ENCODE peak calls at places on chromosomes 13 and 19, in five cellular contexts. One of them, this sample, is unnamed.

GRCh38 chr13:87887459-87888123 is 216.4 kb downstream of the SLITRK5 start:
- DNase-seq in NCI-H2029 treated with DMSO at 0.1 percent for 48 hours: no peak
- DNase-seq in tibial artery: no peak
- DNase-seq in putamen: no peak
- DNase-seq in cardiac fibroblast: no peak
- DNase-seq in this sample: no peak

GRCh38 chr19:12965017-12965811 is 4.2 kb upstream of the DAND5 start:
- DNase-seq in NCI-H2029 treated with DMSO at 0.1 percent for 48 hours: peak
- DNase-seq in tibial artery: peak
- DNase-seq in putamen: peak
- DNase-seq in cardiac fibroblast: peak
- DNase-seq in this sample: peak

GRCh38 chr19:18339703-18340102 is 695 bp upstream of the PGPEP1 start:
- DNase-seq in NCI-H2029 treated with DMSO at 0.1 percent for 48 hours: no peak
- DNase-seq in tibial artery: no peak
- DNase-seq in putamen: no peak
- DNase-seq in cardiac fibroblast: no peak
- DNase-seq in this sample: no peak

GRCh38 chr13:107574517-107575215 is 640.7 kb downstream of the LIG4 start:
- DNase-seq in NCI-H2029 treated with DMSO at 0.1 percent for 48 hours: no peak
- DNase-seq in tibial artery: no peak
- DNase-seq in putamen: no peak
- DNase-seq in cardiac fibroblast: peak
- DNase-seq in this sample: no peak

GRCh38 chr13:25169951-25170553 is 2.0 kb downstream of the AMER2 start:
- DNase-seq in NCI-H2029 treated with DMSO at 0.1 percent for 48 hours: no peak
- DNase-seq in tibial artery: no peak
- DNase-seq in putamen: no peak
- DNase-seq in cardiac fibroblast: no peak
- DNase-seq in this sample: peak

GRCh38 chr19:5339950-5340636 is 519 bp downstream of the PTPRS start:
- DNase-seq in NCI-H2029 treated with DMSO at 0.1 percent for 48 hours: no peak
- DNase-seq in tibial artery: no peak
- DNase-seq in putamen: no peak
- DNase-seq in cardiac fibroblast: no peak
- DNase-seq in this sample: no peak

GRCh38 chr13:38002596-38002995 is 133.0 kb upstream of the TRPC4 start:
- DNase-seq in NCI-H2029 treated with DMSO at 0.1 percent for 48 hours: no peak
- DNase-seq in tibial artery: no peak
- DNase-seq in putamen: no peak
- DNase-seq in cardiac fibroblast: no peak
- DNase-seq in this sample: no peak

GRCh38 chr19:12788682-12789097 is 2.6 kb upstream of the JUNB start:
- DNase-seq in NCI-H2029 treated with DMSO at 0.1 percent for 48 hours: no peak
- DNase-seq in tibial artery: peak
- DNase-seq in putamen: no peak
- DNase-seq in cardiac fibroblast: peak
- DNase-seq in this sample: peak

GRCh38 chr13:77516342-77516789 is 19.1 kb upstream of the SCEL start:
- DNase-seq in NCI-H2029 treated with DMSO at 0.1 percent for 48 hours: no peak
- DNase-seq in tibial artery: no peak
- DNase-seq in putamen: no peak
- DNase-seq in cardiac fibroblast: no peak
- DNase-seq in this sample: no peak

GRCh38 chr19:3366104-3366760 is at the start of gene NFIC:
- DNase-seq in NCI-H2029 treated with DMSO at 0.1 percent for 48 hours: no peak
- DNase-seq in tibial artery: peak
- DNase-seq in putamen: no peak
- DNase-seq in cardiac fibroblast: peak
- DNase-seq in this sample: peak

GRCh38 chr19:11781295-11782057 is 14.7 kb downstream of the ZNF441 start:
- DNase-seq in NCI-H2029 treated with DMSO at 0.1 percent for 48 hours: no peak
- DNase-seq in tibial artery: no peak
- DNase-seq in putamen: no peak
- DNase-seq in cardiac fibroblast: peak
- DNase-seq in this sample: no peak

GRCh38 chr19:18939922-18940775 is 868 bp downstream of the HOMER3 start:
- DNase-seq in NCI-H2029 treated with DMSO at 0.1 percent for 48 hours: no peak
- DNase-seq in tibial artery: peak
- DNase-seq in putamen: no peak
- DNase-seq in cardiac fibroblast: peak
- DNase-seq in this sample: peak

GRCh38 chr19:5152013-5152763 is 183.3 kb downstream of the KDM4B start:
- DNase-seq in NCI-H2029 treated with DMSO at 0.1 percent for 48 hours: no peak
- DNase-seq in tibial artery: peak
- DNase-seq in putamen: no peak
- DNase-seq in cardiac fibroblast: no peak
- DNase-seq in this sample: no peak

GRCh38 chr13:80168089-80168850 is 172.7 kb downstream of the SPRY2 start:
- DNase-seq in NCI-H2029 treated with DMSO at 0.1 percent for 48 hours: no peak
- DNase-seq in tibial artery: no peak
- DNase-seq in putamen: peak
- DNase-seq in cardiac fibroblast: peak
- DNase-seq in this sample: no peak

GRCh38 chr19:29308977-29309520 is 96.1 kb upstream of the UQCRFS1 start:
- DNase-seq in NCI-H2029 treated with DMSO at 0.1 percent for 48 hours: no peak
- DNase-seq in tibial artery: no peak
- DNase-seq in putamen: no peak
- DNase-seq in cardiac fibroblast: no peak
- DNase-seq in this sample: no peak

GRCh38 chr19:30878456-30878855 is 470.8 kb downstream of the TSHZ3 start:
- DNase-seq in NCI-H2029 treated with DMSO at 0.1 percent for 48 hours: no peak
- DNase-seq in tibial artery: peak
- DNase-seq in putamen: no peak
- DNase-seq in cardiac fibroblast: no peak
- DNase-seq in this sample: no peak

GRCh38 chr13:66424417-66424816 is 805.7 kb downstream of the PCDH9 start:
- DNase-seq in NCI-H2029 treated with DMSO at 0.1 percent for 48 hours: no peak
- DNase-seq in tibial artery: no peak
- DNase-seq in putamen: no peak
- DNase-seq in cardiac fibroblast: peak
- DNase-seq in this sample: no peak

GRCh38 chr13:36193151-36193855 is 21.1 kb downstream of the SOHLH2 start:
- DNase-seq in NCI-H2029 treated with DMSO at 0.1 percent for 48 hours: no peak
- DNase-seq in tibial artery: no peak
- DNase-seq in putamen: no peak
- DNase-seq in cardiac fibroblast: peak
- DNase-seq in this sample: no peak

GRCh38 chr13:113880651-113881611 is 17.1 kb upstream of the GAS6 start:
- DNase-seq in NCI-H2029 treated with DMSO at 0.1 percent for 48 hours: no peak
- DNase-seq in tibial artery: peak
- DNase-seq in putamen: no peak
- DNase-seq in cardiac fibroblast: no peak
- DNase-seq in this sample: no peak

GRCh38 chr13:102089177-102089576 is 312.7 kb downstream of the FGF14 start:
- DNase-seq in NCI-H2029 treated with DMSO at 0.1 percent for 48 hours: no peak
- DNase-seq in tibial artery: no peak
- DNase-seq in putamen: no peak
- DNase-seq in cardiac fibroblast: no peak
- DNase-seq in this sample: no peak

GRCh38 chr19:52923782-52924593 is 760 bp upstream of the ZNF888 start:
- DNase-seq in NCI-H2029 treated with DMSO at 0.1 percent for 48 hours: no peak
- DNase-seq in tibial artery: peak
- DNase-seq in putamen: peak
- DNase-seq in cardiac fibroblast: peak
- DNase-seq in this sample: peak

GRCh38 chr19:28556371-28556770 is 656.6 kb downstream of the UQCRFS1 start:
- DNase-seq in NCI-H2029 treated with DMSO at 0.1 percent for 48 hours: no peak
- DNase-seq in tibial artery: no peak
- DNase-seq in putamen: no peak
- DNase-seq in cardiac fibroblast: no peak
- DNase-seq in this sample: no peak

GRCh38 chr13:113581871-113582270 is 2.7 kb upstream of the TFDP1 start:
- DNase-seq in NCI-H2029 treated with DMSO at 0.1 percent for 48 hours: no peak
- DNase-seq in tibial artery: no peak
- DNase-seq in putamen: no peak
- DNase-seq in cardiac fibroblast: no peak
- DNase-seq in this sample: peak

GRCh38 chr13:74346960-74347359 is 212.8 kb upstream of the KLF12 start:
- DNase-seq in NCI-H2029 treated with DMSO at 0.1 percent for 48 hours: no peak
- DNase-seq in tibial artery: no peak
- DNase-seq in putamen: no peak
- DNase-seq in cardiac fibroblast: no peak
- DNase-seq in this sample: no peak

GRCh38 chr19:35120492-35120891 is 4.9 kb downstream of the FXYD3 start:
- DNase-seq in NCI-H2029 treated with DMSO at 0.1 percent for 48 hours: no peak
- DNase-seq in tibial artery: no peak
- DNase-seq in putamen: no peak
- DNase-seq in cardiac fibroblast: peak
- DNase-seq in this sample: peak

GRCh38 chr13:106599875-106600797 is 32.2 kb upstream of the ARGLU1 start:
- DNase-seq in NCI-H2029 treated with DMSO at 0.1 percent for 48 hours: no peak
- DNase-seq in tibial artery: no peak
- DNase-seq in putamen: no peak
- DNase-seq in cardiac fibroblast: peak
- DNase-seq in this sample: peak

GRCh38 chr13:37481858-37482227 is 116.7 kb downstream of the POSTN start:
- DNase-seq in NCI-H2029 treated with DMSO at 0.1 percent for 48 hours: no peak
- DNase-seq in tibial artery: no peak
- DNase-seq in putamen: no peak
- DNase-seq in cardiac fibroblast: no peak
- DNase-seq in this sample: no peak

GRCh38 chr13:45933203-45934014 is 81.9 kb upstream of the SIAH3 start:
- DNase-seq in NCI-H2029 treated with DMSO at 0.1 percent for 48 hours: no peak
- DNase-seq in tibial artery: no peak
- DNase-seq in putamen: no peak
- DNase-seq in cardiac fibroblast: no peak
- DNase-seq in this sample: no peak

GRCh38 chr13:94313321-94313720 is 166.2 kb downstream of the DCT start:
- DNase-seq in NCI-H2029 treated with DMSO at 0.1 percent for 48 hours: no peak
- DNase-seq in tibial artery: no peak
- DNase-seq in putamen: no peak
- DNase-seq in cardiac fibroblast: no peak
- DNase-seq in this sample: no peak

GRCh38 chr19:48391100-48392005 is at the start of gene KDELR1:
- DNase-seq in NCI-H2029 treated with DMSO at 0.1 percent for 48 hours: peak
- DNase-seq in tibial artery: peak
- DNase-seq in putamen: peak
- DNase-seq in cardiac fibroblast: peak
- DNase-seq in this sample: peak

GRCh38 chr19:788821-789472 is 8.3 kb upstream of the PTBP1 start:
- DNase-seq in NCI-H2029 treated with DMSO at 0.1 percent for 48 hours: no peak
- DNase-seq in tibial artery: no peak
- DNase-seq in putamen: no peak
- DNase-seq in cardiac fibroblast: no peak
- DNase-seq in this sample: no peak

GRCh38 chr13:29802621-29803020 is 47.8 kb downstream of the UBL3 start:
- DNase-seq in NCI-H2029 treated with DMSO at 0.1 percent for 48 hours: no peak
- DNase-seq in tibial artery: no peak
- DNase-seq in putamen: no peak
- DNase-seq in cardiac fibroblast: peak
- DNase-seq in this sample: no peak

GRCh38 chr13:21684576-21684975 is 13.7 kb downstream of the FGF9 start:
- DNase-seq in NCI-H2029 treated with DMSO at 0.1 percent for 48 hours: no peak
- DNase-seq in tibial artery: no peak
- DNase-seq in putamen: no peak
- DNase-seq in cardiac fibroblast: no peak
- DNase-seq in this sample: no peak

GRCh38 chr19:42074513-42075363 is 1.2 kb upstream of the ZNF574 start:
- DNase-seq in NCI-H2029 treated with DMSO at 0.1 percent for 48 hours: no peak
- DNase-seq in tibial artery: no peak
- DNase-seq in putamen: no peak
- DNase-seq in cardiac fibroblast: no peak
- DNase-seq in this sample: no peak